ENCODE peak calls at places on chromosomes 2 and 18, in seven cellular contexts. V is left cardiac atrium; O is stimulated activated CD4-positive, alpha-beta T cell treated with anti-CD3 and anti-CD28 coated beads, Interleukin-2, amount 100 ng/mL, for 48 hours; J is PC-3; I is stimulated activated CD8-positive, alpha-beta memory T cell treated with anti-CD3 and anti-CD28 coated beads, Interleukin-15, amount 100 ng/mL, for 24 hours; N is fibroblast of mammary gland; F is NCI-H1436 treated with DMSO at 0.1 percent for 48 hours. A is an unnamed sample.

GRCh38 chr2:62306751-62307468 is 111.0 kb downstream of the B3GNT2 start:
- DNase-seq in V (no peak), O (peak; percentile 19), J (peak; percentile 95), I (no peak), N (no peak), F (no peak), A (peak; percentile 73)

GRCh38 chr18:45690975-45691815 is 32.8 kb upstream of the SLC14A1 start:
- DNase-seq in V (peak; percentile 83), O (peak; percentile 76), J (peak; percentile 78), I (peak; percentile 54), N (peak; percentile 79), F (no peak), A (peak; percentile 84)

GRCh38 chr2:165793779-165794519 is at the start of gene GALNT3:
- DNase-seq in V (peak; percentile 24), O (peak; percentile 17), J (peak; percentile 96), I (no peak), N (no peak), F (no peak), A (peak; percentile 43)

GRCh38 chr18:51503351-51503750 is 305.9 kb upstream of the MEX3C start:
- DNase-seq in V (no peak), O (no peak), J (no peak), I (no peak), N (no peak), F (no peak), A (no peak)

GRCh38 chr2:57907411-57907810 is 139.2 kb upstream of the VRK2 start:
- DNase-seq in V (no peak), O (no peak), J (no peak), I (no peak), N (no peak), F (no peak), A (no peak)

GRCh38 chr2:160207271-160207670 is 7.2 kb upstream of the ITGB6 start:
- DNase-seq in V (no peak), O (no peak), J (peak; percentile 50), I (no peak), N (no peak), F (no peak), A (no peak)

GRCh38 chr18:22273101-22274039 is 104.0 kb downstream of the GATA6 start:
- DNase-seq in V (no peak), O (no peak), J (no peak), I (no peak), N (no peak), F (no peak), A (no peak)

GRCh38 chr2:134234535-134234934 is 19.3 kb upstream of the MGAT5 start:
- DNase-seq in V (no peak), O (no peak), J (no peak), I (no peak), N (no peak), F (no peak), A (no peak)

GRCh38 chr2:170694316-170694715 is 20.8 kb upstream of the SP5 start:
- DNase-seq in V (no peak), O (no peak), J (no peak), I (no peak), N (no peak), F (no peak), A (no peak)

GRCh38 chr2:64807417-64807816 is 153.7 kb upstream of the SERTAD2 start:
- DNase-seq in V (no peak), O (peak; percentile 50), J (peak; percentile 96), I (no peak), N (peak; percentile 100), F (no peak), A (peak; percentile 84)

GRCh38 chr2:136118819-136119716 is 1.1 kb upstream of the CXCR4 start:
- DNase-seq in V (peak; percentile 63), O (peak; percentile 69), J (no peak), I (peak; percentile 28), N (no peak), F (no peak), A (peak; percentile 91)

GRCh38 chr18:5464241-5464640 is 79.6 kb downstream of the EPB41L3 start:
- DNase-seq in V (no peak), O (no peak), J (no peak), I (no peak), N (peak; percentile 42), F (no peak), A (no peak)

GRCh38 chr2:20008703-20009102 is 3.8 kb downstream of the MATN3 start:
- DNase-seq in V (no peak), O (no peak), J (peak; percentile 57), I (no peak), N (no peak), F (no peak), A (no peak)

GRCh38 chr2:30454571-30454970 is 7.5 kb downstream of the LCLAT1 start:
- DNase-seq in V (no peak), O (no peak), J (no peak), I (no peak), N (no peak), F (no peak), A (no peak)

GRCh38 chr2:158797963-158798700 is 3.0 kb downstream of the DAPL1 start:
- DNase-seq in V (no peak), O (no peak), J (no peak), I (no peak), N (peak; percentile 75), F (no peak), A (no peak)

GRCh38 chr18:51164327-51165290 is 32.9 kb downstream of the MEX3C start:
- DNase-seq in V (no peak), O (no peak), J (no peak), I (no peak), N (no peak), F (no peak), A (no peak)

GRCh38 chr18:68177807-68178702 is 536.9 kb downstream of the TMX3 start:
- DNase-seq in V (no peak), O (no peak), J (peak; percentile 98), I (no peak), N (peak; percentile 95), F (no peak), A (no peak)

GRCh38 chr2:29212009-29212408 is 96.8 kb downstream of the CLIP4 start:
- DNase-seq in V (no peak), O (no peak), J (no peak), I (no peak), N (peak; percentile 41), F (no peak), A (no peak)

GRCh38 chr2:6656633-6657032 is 209.1 kb downstream of the CMPK2 start:
- DNase-seq in V (no peak), O (no peak), J (no peak), I (no peak), N (no peak), F (no peak), A (no peak)

GRCh38 chr18:51342815-51343214 is 145.3 kb upstream of the MEX3C start:
- DNase-seq in V (no peak), O (no peak), J (peak; percentile 65), I (no peak), N (peak; percentile 79), F (no peak), A (peak; percentile 38)

GRCh38 chr2:85413592-85414421 is 3.6 kb upstream of the CAPG start:
- DNase-seq in V (peak; percentile 64), O (no peak), J (no peak), I (no peak), N (peak; percentile 51), F (no peak), A (peak; percentile 48)

GRCh38 chr2:24200799-24201198 is 25.9 kb downstream of the FAM228A start:
- DNase-seq in V (no peak), O (no peak), J (no peak), I (no peak), N (no peak), F (no peak), A (no peak)

GRCh38 chr2:113724010-113724409 is 32.4 kb downstream of the SLC35F5 start:
- DNase-seq in V (no peak), O (no peak), J (no peak), I (no peak), N (no peak), F (no peak), A (no peak)

GRCh38 chr2:212903413-212903812 is 248.0 kb downstream of the IKZF2 start:
- DNase-seq in V (no peak), O (no peak), J (no peak), I (no peak), N (no peak), F (no peak), A (no peak)

GRCh38 chr2:1369905-1370304 is 43.4 kb upstream of the TPO start:
- DNase-seq in V (no peak), O (no peak), J (no peak), I (no peak), N (no peak), F (no peak), A (no peak)

GRCh38 chr18:3481696-3482210 is 31.8 kb downstream of the TGIF1 start:
- DNase-seq in V (no peak), O (no peak), J (peak; percentile 54), I (no peak), N (peak; percentile 39), F (no peak), A (peak; percentile 40)

GRCh38 chr18:47873625-47874024 is 56.8 kb downstream of the SMAD2 start:
- DNase-seq in V (no peak), O (no peak), J (no peak), I (no peak), N (no peak), F (no peak), A (no peak)

GRCh38 chr2:197208841-197209240 is 101.7 kb downstream of the ANKRD44 start:
- DNase-seq in V (no peak), O (no peak), J (no peak), I (no peak), N (no peak), F (no peak), A (no peak)

GRCh38 chr2:11466307-11467125 is 555 bp upstream of the E2F6 start:
- DNase-seq in V (no peak), O (no peak), J (peak; percentile 13), I (no peak), N (no peak), F (no peak), A (no peak)

GRCh38 chr2:216426938-216427337 is 14.7 kb downstream of the SMARCAL1 start:
- DNase-seq in V (no peak), O (no peak), J (peak; percentile 82), I (no peak), N (peak; percentile 41), F (no peak), A (no peak)